ENCODE peak calls at places on chromosomes 7 and 10, in nine cellular contexts. O, W, A, C, J, I, E, R and Z are unnamed samples.

GRCh38 chr7:14457567-14458453 is 444.7 kb downstream of the DGKB start:
- DNase-seq in A (peak; percentile 66), W (peak; percentile 27), O (peak; percentile 69), E (peak; percentile 53), J (peak; percentile 16), C (peak; percentile 86), I (peak; percentile 54), R (peak; percentile 51), Z (peak; percentile 53)

GRCh38 chr10:126065751-126066150 is 169.4 kb downstream of the FANK1 start:
- DNase-seq in E (no peak), A (no peak), I (no peak), R (no peak), J (no peak), C (peak; percentile 78), W (no peak), O (no peak), Z (no peak)

GRCh38 chr10:64363687-64364086 is 842.5 kb downstream of the REEP3 start:
- DNase-seq in A (no peak), E (no peak), W (no peak), O (peak; percentile 1), C (no peak), R (no peak), I (no peak), J (no peak), Z (no peak)

GRCh38 chr7:1986366-1987083 is 246.2 kb downstream of the MAD1L1 start:
- DNase-seq in C (no peak), W (no peak), R (no peak), E (peak; percentile 54), A (no peak), J (no peak), I (no peak), O (no peak), Z (no peak)

GRCh38 chr7:95199779-95200558 is 124.4 kb downstream of the PON1 start:
- DNase-seq in R (peak; percentile 25), J (no peak), A (no peak), I (peak; percentile 23), O (peak; percentile 40), C (peak; percentile 62), E (no peak), W (no peak), Z (no peak)

GRCh38 chr7:5510426-5511045 is 86.9 kb upstream of the TNRC18 start:
- DNase-seq in W (no peak), I (no peak), R (no peak), E (no peak), O (no peak), J (no peak), C (no peak), A (no peak), Z (no peak)

GRCh38 chr10:105328441-105328840 is 687.4 kb downstream of the SORCS3 start:
- DNase-seq in J (no peak), R (no peak), O (no peak), W (no peak), E (no peak), C (no peak), I (no peak), A (no peak), Z (no peak)

GRCh38 chr10:1944487-1944886 is 207.2 kb upstream of the ADARB2 start:
- DNase-seq in O (no peak), E (no peak), J (no peak), A (no peak), I (no peak), W (no peak), C (no peak), R (no peak), Z (no peak)

GRCh38 chr10:29304259-29305030 is 15.6 kb downstream of the LYZL1 start:
- DNase-seq in A (no peak), J (peak; percentile 32), I (peak; percentile 58), R (peak; percentile 37), W (peak; percentile 5), E (no peak), O (peak; percentile 69), C (peak; percentile 65), Z (peak; percentile 46)

GRCh38 chr10:84416245-84416555 is 87.8 kb downstream of the CCSER2 start:
- DNase-seq in R (no peak), C (no peak), I (no peak), E (no peak), J (no peak), A (no peak), O (no peak), W (no peak), Z (no peak)

GRCh38 chr7:99476107-99476506 is 3.4 kb downstream of the ZNF789 start:
- DNase-seq in W (no peak), O (no peak), R (no peak), A (peak; percentile 12), I (no peak), E (no peak), C (no peak), J (no peak), Z (no peak)

GRCh38 chr7:133886797-133887196 is 240.3 kb upstream of the LRGUK start:
- DNase-seq in E (no peak), J (no peak), A (no peak), R (no peak), W (no peak), C (no peak), O (no peak), I (no peak), Z (no peak)

GRCh38 chr7:17134786-17135185 is 163.7 kb upstream of the AHR start:
- DNase-seq in R (no peak), W (no peak), C (no peak), A (no peak), E (no peak), O (peak; percentile 77), J (no peak), I (no peak), Z (no peak)

GRCh38 chr7:31642681-31643115 is 44.3 kb upstream of the PPP1R17 start:
- DNase-seq in J (no peak), I (no peak), C (no peak), A (no peak), O (no peak), R (no peak), W (no peak), E (no peak), Z (no peak)

GRCh38 chr10:17038627-17039026 is 91.0 kb downstream of the CUBN start:
- DNase-seq in O (no peak), A (no peak), W (no peak), J (no peak), I (peak; percentile 77), R (no peak), E (no peak), C (no peak), Z (no peak)

GRCh38 chr10:74439213-74439612 is 288.2 kb downstream of the ADK start:
- DNase-seq in I (no peak), R (no peak), O (no peak), W (no peak), A (no peak), C (no peak), J (no peak), E (no peak), Z (no peak)

GRCh38 chr7:17275749-17276671 is 22.4 kb upstream of the AHR start:
- DNase-seq in O (no peak), R (no peak), W (no peak), E (no peak), J (no peak), I (no peak), A (no peak), C (peak; percentile 81), Z (peak; percentile 9)